ENCODE peak calls at places on chromosomes 2 and 18, in four cellular contexts. O, L, H and R are unnamed samples. For H3K79me2, the result is how much of the 10 kb centered on the place peaks cover.

GRCh38 chr2:200408428-200409311 is 101.2 kb downstream of the KCTD18 start:
- DNase-seq in O (no peak), L (peak), H (peak), R (no peak)

GRCh38 chr2:8142456-8142855 is 539.4 kb upstream of the ID2 start:
- DNase-seq in O (no peak), L (no peak), H (no peak), R (no peak)

GRCh38 chr2:96329870-96330269 is 4.8 kb downstream of the ITPRIPL1 start:
- DNase-seq in O (no peak), L (no peak), H (no peak), R (no peak)

GRCh38 chr2:143476421-143477084 is 347.3 kb downstream of the ARHGAP15 start:
- DNase-seq in O (no peak), L (no peak), H (no peak), R (no peak)

GRCh38 chr2:104755026-104755856 is 98.7 kb upstream of the POU3F3 start:
- DNase-seq in O (no peak), L (no peak), H (no peak), R (no peak)

GRCh38 chr2:128486640-128487375 is 168.1 kb upstream of the HS6ST1 start:
- DNase-seq in O (no peak), L (no peak), H (no peak), R (no peak)

GRCh38 chr2:74384051-74384450 is 3.9 kb upstream of the DCTN1 start:
- DNase-seq in O (no peak), L (no peak), H (no peak), R (no peak)

GRCh38 chr18:13136689-13137040 is 81.9 kb upstream of the LDLRAD4 start:
- DNase-seq in O (peak), L (no peak), H (no peak), R (no peak)

GRCh38 chr18:23228102-23229051 is 93.1 kb downstream of the CABLES1 start:
- DNase-seq in O (no peak), L (peak), H (no peak), R (peak)

GRCh38 chr2:156517419-156517818 is 81.2 kb downstream of the GPD2 start:
- DNase-seq in O (no peak), L (no peak), H (no peak), R (no peak)

GRCh38 chr2:239930871-239931771 is 94.0 kb downstream of the NDUFA10 start:
- DNase-seq in O (no peak), L (no peak), H (no peak), R (no peak)

GRCh38 chr2:39723497-39723896 is 55.6 kb downstream of the THUMPD2 start:
- DNase-seq in O (no peak), L (no peak), H (no peak), R (no peak)

GRCh38 chr2:238114851-238115660 is 14.9 kb downstream of the ESPNL start:
- DNase-seq in O (no peak), L (no peak), H (no peak), R (no peak)

GRCh38 chr2:19312949-19313348 is 45.5 kb downstream of the OSR1 start:
- DNase-seq in O (peak), L (peak), H (peak), R (peak)

GRCh38 chr2:240362216-240362755 is 73.2 kb upstream of the GPC1 start:
- DNase-seq in O (no peak), L (no peak), H (no peak), R (no peak)

GRCh38 chr2:2022941-2023586 is 278.7 kb upstream of the PXDN start:
- DNase-seq in O (no peak), L (no peak), H (no peak), R (no peak)

GRCh38 chr2:75186829-75187228 is 12.5 kb downstream of the TACR1 start:
- DNase-seq in O (peak), L (no peak), H (no peak), R (no peak)

GRCh38 chr18:73991570-73991969 is 156.1 kb downstream of the FBXO15 start:
- DNase-seq in O (no peak), L (no peak), H (no peak), R (no peak)

GRCh38 chr2:19632327-19633040 is 269.3 kb downstream of the TTC32 start:
- DNase-seq in O (no peak), L (no peak), H (no peak), R (no peak)

GRCh38 chr18:58413667-58414628 is 214.9 kb downstream of the ALPK2 start:
- DNase-seq in O (no peak), L (no peak), H (peak), R (no peak)

GRCh38 chr2:12031871-12032270 is 285.4 kb downstream of the LPIN1 start:
- DNase-seq in O (no peak), L (no peak), H (no peak), R (peak)

GRCh38 chr18:23626451-23627279 is 36.0 kb downstream of the ANKRD29 start:
- DNase-seq in O (no peak), L (peak), H (no peak), R (no peak)

GRCh38 chr2:49770919-49771318 is 616.6 kb upstream of the FSHR start:
- DNase-seq in O (peak), L (peak), H (peak), R (no peak)

GRCh38 chr18:10420561-10421352 is 33.7 kb upstream of the APCDD1 start:
- DNase-seq in O (no peak), L (no peak), H (no peak), R (no peak)

GRCh38 chr2:44107974-44108373 is 60.7 kb upstream of the PPM1B start:
- DNase-seq in O (no peak), L (no peak), H (no peak), R (no peak)

GRCh38 chr2:241803387-241804325 is 5.3 kb upstream of the NEU4 start:
- DNase-seq in O (peak), L (no peak), H (peak), R (no peak)

GRCh38 chr2:191385416-191386160 is 140.4 kb downstream of the MYO1B start:
- DNase-seq in O (no peak), L (peak), H (no peak), R (peak)

GRCh38 chr2:118460425-118460824 is 372.2 kb downstream of the INSIG2 start:
- DNase-seq in O (no peak), L (peak), H (no peak), R (no peak)

GRCh38 chr18:8428951-8429350 is 180.3 kb upstream of the RAB12 start:
- DNase-seq in O (no peak), L (no peak), H (no peak), R (no peak)

GRCh38 chr18:77551055-77551454 is 301.4 kb downstream of the GALR1 start:
- DNase-seq in O (no peak), L (no peak), H (no peak), R (no peak)

GRCh38 chr18:25239636-25240468 is 112.1 kb downstream of the ZNF521 start:
- DNase-seq in O (no peak), L (no peak), H (no peak), R (peak)

GRCh38 chr2:195566201-195566600 is 90.8 kb upstream of the SLC39A10 start:
- DNase-seq in O (no peak), L (peak), H (no peak), R (no peak)

GRCh38 chr2:85156141-85156540 is 22.9 kb downstream of the TCF7L1 start:
- DNase-seq in O (no peak), L (no peak), H (peak), R (no peak)

GRCh38 chr2:85159589-85159988 is 26.4 kb downstream of the TCF7L1 start:
- DNase-seq in O (no peak), L (no peak), H (no peak), R (no peak)

GRCh38 chr2:85160946-85161625 is 27.9 kb downstream of the TCF7L1 start:
- DNase-seq in O (no peak), L (no peak), H (no peak), R (no peak)

GRCh38 chr2:85157345-85157744 is 24.2 kb downstream of the TCF7L1 start:
- DNase-seq in O (no peak), L (no peak), H (no peak), R (no peak)

GRCh38 chr2:85158559-85159273 is 25.5 kb downstream of the TCF7L1 start:
- DNase-seq in O (peak), L (no peak), H (no peak), R (no peak)
- TF ChIP-seq EZH2phosphoT487 in O (no peak), L (no peak), H (no peak), R (no peak)

GRCh38 chr2:179247318-179248023 is 17.2 kb downstream of the SESTD1 start:
- DNase-seq in O (no peak), L (no peak), H (no peak), R (no peak)
- H3K79me2 ChIP-seq in O (half or more), L (half or more), H (half or more), R (under half)

GRCh38 chr2:152011724-152012123 is 87.1 kb downstream of the CACNB4 start:
- DNase-seq in O (no peak), L (peak), H (no peak), R (no peak)

GRCh38 chr2:152019732-152020131 is 79.1 kb downstream of the CACNB4 start:
- DNase-seq in O (no peak), L (no peak), H (no peak), R (no peak)

GRCh38 chr2:152012697-152013096 is 86.1 kb downstream of the CACNB4 start:
- DNase-seq in O (no peak), L (peak), H (no peak), R (no peak)

GRCh38 chr2:152016175-152017120 is 82.4 kb downstream of the CACNB4 start:
- DNase-seq in O (no peak), L (no peak), H (no peak), R (no peak)
- H3K27ac ChIP-seq in O (no peak), L (no peak), H (no peak), R (no peak)

GRCh38 chr2:28470759-28471158 is 25.1 kb upstream of the PLB1 start:
- DNase-seq in O (no peak), L (peak), H (peak), R (no peak)
- TF ChIP-seq EZH2phosphoT487 in O (no peak), L (no peak), H (no peak), R (no peak)